ENCODE peak calls at places on chromosomes 13 and 19, in four cellular contexts. S, D, G and J are unnamed samples.

GRCh38 chr13:21576424-21576823 is 27.5 kb downstream of the MICU2 start:
- DNase-seq in D (no peak), G (no peak), S (no peak), J (no peak)

GRCh38 chr19:11288349-11288748 is 7.6 kb upstream of the TSPAN16 start:
- DNase-seq in S (no peak), D (no peak), G (no peak), J (no peak)

GRCh38 chr19:46955114-46955812 is 64.4 kb upstream of the NPAS1 start:
- DNase-seq in D (no peak), G (no peak), S (no peak), J (no peak)

GRCh38 chr19:46724468-46724867 is 7.6 kb upstream of the PRKD2 start:
- DNase-seq in S (no peak), G (no peak), D (no peak), J (no peak)

GRCh38 chr19:44741841-44742352 is 6.6 kb upstream of the BCL3 start:
- DNase-seq in D (peak), S (peak), G (peak), J (peak)

GRCh38 chr19:16698914-16699313 is 20.7 kb upstream of the NWD1 start:
- DNase-seq in G (no peak), D (peak), S (no peak), J (no peak)

GRCh38 chr13:31208554-31209122 is 8.9 kb downstream of the B3GLCT start:
- DNase-seq in D (no peak), S (no peak), G (no peak), J (no peak)

GRCh38 chr13:75850915-75851314 is 214.8 kb downstream of the LMO7 start:
- DNase-seq in D (no peak), S (no peak), G (no peak), J (no peak)

GRCh38 chr13:52010890-52011689 is at the start of gene ATP7B:
- DNase-seq in S (no peak), G (no peak), D (peak), J (peak)